ENCODE peak calls at places on chromosomes 13 and 19, in seven cellular contexts. H is mucosa of descending colon; T is AG09309; O is fibroblast of gingiva; G is stimulated activated CD4-positive, alpha-beta T cell treated with anti-CD3 and anti-CD28 coated beads, Interleukin-2, amount 100 ng/mL, for 48 hours; C is stimulated activated CD8-positive, alpha-beta memory T cell treated with anti-CD3 and anti-CD28 coated beads, Interleukin-7, amount 100 ng/mL, for 1 hour; W is upper lobe of right lung. J is an unnamed sample.

GRCh38 chr19:16880884-16881554 is 7.8 kb upstream of the F2RL3 start:
- DNase-seq in H (no peak), T (no peak), O (no peak), G (no peak), C (no peak), W (no peak), J (no peak)

GRCh38 chr13:75365724-75366173 is 116.2 kb downstream of the TBC1D4 start:
- DNase-seq in H (no peak), T (peak), O (peak), G (no peak), C (no peak), W (no peak), J (no peak)

GRCh38 chr19:10431943-10432735 is 11.8 kb downstream of the PDE4A start:
- DNase-seq in H (peak), T (no peak), O (peak), G (no peak), C (no peak), W (peak), J (no peak)

GRCh38 chr19:41362143-41362847 is 1.7 kb downstream of the B9D2 start:
- DNase-seq in H (no peak), T (no peak), O (no peak), G (no peak), C (no peak), W (no peak), J (no peak)

GRCh38 chr19:6677924-6678689 is 8.1 kb upstream of the TNFSF14 start:
- DNase-seq in H (peak), T (no peak), O (no peak), G (peak), C (no peak), W (no peak), J (no peak)

GRCh38 chr13:73754727-73755292 is 379.4 kb downstream of the KLF12 start:
- DNase-seq in H (no peak), T (peak), O (peak), G (no peak), C (no peak), W (no peak), J (peak)

GRCh38 chr13:46211521-46212351 is at the start of gene LRRC63:
- DNase-seq in H (peak), T (no peak), O (peak), G (peak), C (peak), W (peak), J (no peak)

GRCh38 chr13:113145496-113145895 is 13.0 kb upstream of the PROZ start:
- DNase-seq in H (no peak), T (no peak), O (no peak), G (no peak), C (no peak), W (no peak), J (no peak)

GRCh38 chr19:3346677-3347353 is 19.6 kb upstream of the NFIC start:
- DNase-seq in H (no peak), T (no peak), O (peak), G (no peak), C (no peak), W (peak), J (no peak)